ENCODE peak calls at places on chromosomes 11 and 22, in seven cellular contexts. J is GM18507, T is WTC11, Q is posterior cingulate gyrus, S is AG04449, G is Caki2, C is EH. V is an unnamed sample.

GRCh38 chr11:102280237-102280833 is 36.9 kb upstream of the BIRC3 start:
- DNase-seq in C (no peak), G (no peak), S (no peak), J (no peak), Q (no peak), T (no peak), V (no peak)

GRCh38 chr11:75523811-75524401 is 1.8 kb downstream of the GDPD5 start:
- DNase-seq in Q (no peak), G (no peak), S (no peak), T (no peak), C (no peak), J (no peak), V (no peak)

GRCh38 chr11:13685461-13686108 is 17.1 kb downstream of the FAR1 start:
- DNase-seq in Q (no peak), G (no peak), C (no peak), S (no peak), T (no peak), J (no peak), V (no peak)

GRCh38 chr22:49297871-49298721 is 529.6 kb downstream of the BRD1 start:
- DNase-seq in G (no peak), J (no peak), S (no peak), T (no peak), C (no peak), Q (peak), V (no peak)

GRCh38 chr11:17936790-17937189 is 76.1 kb downstream of the SERGEF start:
- DNase-seq in Q (no peak), S (no peak), T (no peak), C (no peak), G (no peak), J (no peak), V (no peak)

GRCh38 chr11:101584651-101585050 is 844 bp upstream of the TRPC6 start:
- DNase-seq in T (no peak), S (no peak), C (no peak), Q (no peak), J (no peak), G (no peak), V (peak)

GRCh38 chr11:134505125-134505524 is 93.1 kb upstream of the B3GAT1 start:
- DNase-seq in G (no peak), Q (no peak), J (no peak), C (no peak), S (no peak), T (no peak), V (no peak)

GRCh38 chr22:39138357-39138997 is 14.0 kb downstream of the CBX7 start:
- DNase-seq in T (no peak), J (no peak), G (no peak), C (no peak), S (no peak), Q (no peak), V (no peak)

GRCh38 chr22:32448980-32449379 is 15.3 kb downstream of the BPIFC start:
- DNase-seq in J (no peak), C (no peak), G (no peak), Q (no peak), T (no peak), S (no peak), V (no peak)

GRCh38 chr11:25953015-25953414 is 378.9 kb upstream of the ANO3 start:
- DNase-seq in Q (no peak), G (no peak), C (no peak), T (no peak), S (no peak), J (no peak), V (no peak)

GRCh38 chr11:80916180-80916811 is 1475.5 kb upstream of the TENM4 start:
- DNase-seq in Q (no peak), G (no peak), C (no peak), J (no peak), T (no peak), S (no peak), V (no peak)

GRCh38 chr11:9046376-9046775 is 42.6 kb upstream of the NRIP3 start:
- DNase-seq in J (no peak), C (no peak), S (no peak), T (no peak), G (no peak), Q (no peak), V (no peak)